ENCODE peak calls at places on chromosomes 2 and 18, in nine cellular contexts. M is sciatic nerve; B is NCI-H2227 treated with DMSO at 0.1 percent for 48 hours; H is AG09319; Y is NCI-H1694; C is Calu3; Q is NCI-H460; X is fibroblast of mammary gland; T is stimulated activated CD4-positive, alpha-beta T cell treated with anti-CD3 and anti-CD28 coated beads, Interleukin-2, amount 100 ng/mL, for 48 hours. E is an unnamed sample.

GRCh38 chr2:215461836-215462532 is 26.1 kb upstream of the FN1 start:
- DNase-seq in X (peak), Q (no peak), B (no peak), C (no peak), Y (no peak), H (no peak), M (no peak), T (no peak), E (no peak)

GRCh38 chr18:47953471-47953931 is 23.0 kb upstream of the SMAD2 start:
- DNase-seq in B (no peak), M (no peak), Q (no peak), C (no peak), T (no peak), X (peak), H (peak), Y (peak), E (peak)

GRCh38 chr18:48728204-48728833 is 189.5 kb downstream of the CTIF start:
- DNase-seq in B (no peak), Y (no peak), T (no peak), M (no peak), Q (no peak), C (no peak), X (peak), H (peak), E (peak)

GRCh38 chr2:44944102-44944951 is 2.8 kb downstream of the SIX3 start:
- DNase-seq in H (no peak), T (no peak), Y (no peak), X (no peak), C (no peak), B (no peak), M (no peak), Q (no peak), E (no peak)

GRCh38 chr2:53575606-53576360 is 191.8 kb upstream of the CHAC2 start:
- DNase-seq in T (no peak), B (peak), Y (no peak), Q (no peak), C (no peak), H (no peak), X (peak), M (no peak), E (peak)

GRCh38 chr2:216316743-216317142 is 55.5 kb downstream of the MARCHF4 start:
- DNase-seq in X (peak), B (no peak), Y (no peak), T (no peak), C (no peak), Q (no peak), H (no peak), M (no peak), E (no peak)

GRCh38 chr2:21395366-21395765 is 271.6 kb downstream of the TDRD15 start:
- DNase-seq in B (no peak), X (no peak), T (no peak), M (no peak), C (no peak), Q (no peak), Y (no peak), H (no peak), E (no peak)

GRCh38 chr18:63374520-63374919 is 7.5 kb upstream of the KDSR start:
- DNase-seq in Y (no peak), T (no peak), X (no peak), M (no peak), C (no peak), H (no peak), B (no peak), Q (no peak), E (no peak)